ENCODE peak calls at places on chromosome 1, in five cellular contexts. D is AG09309, U is epithelial cell of esophagus, F is uterus, E is D721Med. X is an unnamed sample.

GRCh38 chr1:97364086-97364485 is 556.7 kb downstream of the DPYD start:
- DNase-seq in D (peak), F (no peak), E (no peak), U (peak), X (no peak)

GRCh38 chr1:9767964-9768668 is 55.6 kb downstream of the CLSTN1 start:
- DNase-seq in E (no peak), U (no peak), D (no peak), F (no peak), X (no peak)

GRCh38 chr1:98749152-98749756 is 87.7 kb downstream of the SNX7 start:
- DNase-seq in E (no peak), U (peak), D (no peak), F (no peak), X (no peak)

GRCh38 chr1:37727186-37727585 is 34.9 kb downstream of the CDCA8 start:
- DNase-seq in U (no peak), E (no peak), F (no peak), D (no peak), X (no peak)

GRCh38 chr1:54335396-54336056 is 70.7 kb downstream of the SSBP3 start:
- DNase-seq in U (peak), D (peak), E (no peak), F (peak), X (peak)

GRCh38 chr1:198529414-198529813 is 11.1 kb downstream of the ATP6V1G3 start:
- DNase-seq in D (peak), E (no peak), F (no peak), U (no peak), X (no peak)

GRCh38 chr1:173445164-173445563 is 32.0 kb upstream of the PRDX6 start:
- DNase-seq in U (no peak), D (no peak), E (no peak), F (no peak), X (no peak)

GRCh38 chr1:918843-919242 is 4.9 kb upstream of the SAMD11 start:
- DNase-seq in U (no peak), D (no peak), E (no peak), F (no peak), X (no peak)

GRCh38 chr1:146007048-146007784 is 10.8 kb upstream of the TXNIP start:
- DNase-seq in D (peak), U (peak), E (peak), F (peak), X (no peak)

GRCh38 chr1:156128749-156129682 is 14.5 kb downstream of the LMNA start:
- DNase-seq in E (no peak), F (peak), U (no peak), D (peak), X (peak)

GRCh38 chr1:53078333-53079101 is 16.5 kb downstream of the PODN start:
- DNase-seq in U (no peak), F (no peak), E (no peak), D (no peak), X (peak)
- TF ChIP-seq CTCF in U (no peak), F (no peak), E (no peak), D (no peak), X (no peak)

DNA sequence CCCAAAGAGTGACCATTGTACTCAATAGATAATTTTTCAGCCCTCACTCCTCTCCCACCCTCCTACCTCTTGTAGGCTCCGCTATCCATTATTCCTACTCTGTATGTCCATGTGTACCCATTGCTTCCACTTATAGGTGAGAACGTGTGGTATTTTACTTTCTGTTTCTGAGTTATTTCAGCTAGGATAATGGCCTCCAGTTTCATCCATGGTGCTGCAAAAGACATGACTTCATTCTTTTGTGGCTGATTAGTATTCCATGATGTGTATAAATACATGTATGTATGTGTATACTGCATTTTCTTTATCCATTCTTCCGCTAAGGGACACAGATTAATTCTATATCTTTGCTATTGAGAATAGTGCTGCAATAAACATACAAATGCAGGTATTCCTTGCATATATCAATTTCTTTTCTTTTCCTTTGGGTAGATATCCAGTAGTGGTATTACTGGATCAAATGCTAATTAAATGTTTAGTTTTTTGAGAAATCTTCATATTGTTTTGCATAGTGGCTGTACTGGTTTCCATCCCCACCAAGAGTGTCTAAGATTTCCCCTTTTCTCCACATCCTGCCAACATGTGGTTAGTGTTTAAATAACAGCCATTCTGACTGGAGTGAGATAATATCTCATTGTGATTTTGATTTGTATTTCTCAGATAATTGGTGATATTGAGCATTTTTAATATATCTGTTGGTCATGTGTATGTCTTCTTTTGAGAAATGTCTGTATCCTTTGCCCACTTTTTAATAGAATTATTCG is 4.9 kb downstream of the LY9 start:
- DNase-seq in F (no peak), E (no peak), U (no peak), D (no peak), X (no peak)
- TF ChIP-seq CTCF in F (no peak), E (no peak), U (no peak), D (no peak), X (no peak)

GRCh38 chr1:245893025-245893424 is 614.1 kb downstream of the SMYD3 start:
- DNase-seq in F (no peak), E (no peak), D (no peak), U (no peak), X (no peak)

DNA sequence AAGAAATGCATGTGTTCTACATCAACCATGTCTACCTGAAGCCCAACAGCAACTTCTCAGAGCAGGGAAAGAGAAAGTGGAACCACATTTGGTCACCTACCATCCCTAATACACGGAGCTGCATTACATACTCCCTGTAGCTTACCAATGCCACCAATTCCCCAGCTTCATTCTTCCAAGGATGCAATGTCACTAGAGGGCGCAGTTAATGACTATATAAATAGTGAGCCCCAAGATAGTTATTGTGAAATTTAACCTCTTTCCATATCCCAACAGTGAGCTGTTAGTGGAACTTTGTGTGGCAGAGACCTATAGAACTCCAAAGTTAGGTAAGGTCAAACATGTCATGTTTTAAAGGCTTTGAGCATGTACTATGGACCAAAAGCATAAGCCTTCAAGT is 618.3 kb downstream of the SMYD3 start:
- DNase-seq in E (no peak), U (peak), F (no peak), D (no peak), X (no peak)
- TF ChIP-seq CTCF in E (peak), U (peak), F (no peak), D (peak), X (no peak)

DNA sequence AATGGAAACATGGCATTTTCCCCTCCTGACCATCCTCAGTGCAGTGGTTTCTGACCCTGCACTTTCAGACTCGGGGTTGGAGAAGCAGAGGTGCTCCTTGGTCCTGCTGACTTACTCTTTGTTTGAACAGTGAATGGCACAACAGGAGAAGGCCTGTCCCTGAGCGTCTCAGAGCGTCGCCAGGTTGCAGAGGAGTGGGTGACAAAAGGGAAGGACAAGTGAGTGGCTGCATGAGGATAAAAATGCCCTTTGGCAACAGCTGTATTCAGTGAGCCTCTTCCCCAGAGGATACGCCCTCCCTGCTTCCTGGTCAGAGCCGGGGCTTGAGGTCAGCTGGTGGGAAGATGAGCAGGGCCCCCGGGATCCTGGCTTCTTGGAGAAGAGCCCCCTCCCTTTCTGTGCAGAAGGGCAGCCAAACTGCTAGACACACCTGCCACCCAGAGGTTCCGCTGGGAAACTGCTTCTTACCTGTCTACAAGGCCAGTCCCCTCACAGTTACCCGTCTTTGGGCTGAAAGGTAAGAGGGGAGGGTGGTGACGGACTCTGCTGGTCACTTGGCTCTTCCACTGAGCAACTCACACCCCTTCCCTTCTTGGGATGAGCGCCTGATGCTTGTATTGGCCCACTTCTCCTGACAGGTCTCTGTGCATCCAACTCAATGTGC is 16.6 kb downstream of the NPL start:
- DNase-seq in F (no peak), D (no peak), U (peak), E (no peak), X (no peak)
- TF ChIP-seq CTCF in F (no peak), D (no peak), U (peak), E (peak), X (no peak)

GRCh38 chr1:94398356-94398755 is 19.8 kb upstream of the ABCD3 start:
- DNase-seq in E (no peak), F (no peak), D (no peak), U (no peak), X (no peak)

GRCh38 chr1:94395231-94395630 is 23.0 kb upstream of the ABCD3 start:
- DNase-seq in D (no peak), E (no peak), U (no peak), F (no peak), X (no peak)

GRCh38 chr1:94395748-94396309 is 22.4 kb upstream of the ABCD3 start:
- DNase-seq in U (no peak), D (no peak), E (no peak), F (no peak), X (no peak)

GRCh38 chr1:94394247-94394646 is 23.9 kb upstream of the ABCD3 start:
- DNase-seq in D (no peak), F (no peak), U (no peak), E (no peak), X (no peak)

GRCh38 chr1:94396356-94396755 is 21.8 kb upstream of the ABCD3 start:
- DNase-seq in F (no peak), U (no peak), E (no peak), D (no peak), X (no peak)
- TF ChIP-seq CTCF in F (no peak), U (no peak), E (peak), D (no peak), X (no peak)

GRCh38 chr1:20978413-20978812 is 191.3 kb upstream of the HP1BP3 start:
- DNase-seq in E (no peak), U (no peak), F (no peak), D (no peak), X (no peak)

GRCh38 chr1:20981903-20982695 is 194.6 kb downstream of the EIF4G3 start:
- DNase-seq in F (no peak), E (no peak), D (no peak), U (peak), X (no peak)

GRCh38 chr1:20980051-20980450 is 192.9 kb upstream of the HP1BP3 start:
- DNase-seq in U (no peak), F (no peak), E (no peak), D (no peak), X (no peak)

GRCh38 chr1:20988030-20988825 is 188.5 kb downstream of the EIF4G3 start:
- DNase-seq in U (no peak), E (no peak), F (no peak), D (no peak), X (no peak)

GRCh38 chr1:20983297-20983889 is 193.3 kb downstream of the EIF4G3 start:
- DNase-seq in F (no peak), D (no peak), E (no peak), U (no peak), X (no peak)
- TF ChIP-seq CTCF in F (no peak), D (no peak), E (peak), U (no peak), X (no peak)

GRCh38 chr1:203628185-203628996 is 1.8 kb downstream of the ATP2B4 start:
- DNase-seq in D (no peak), F (peak), U (peak), E (no peak), X (peak)

GRCh38 chr1:203627819-203628184 is 1.2 kb downstream of the ATP2B4 start:
- DNase-seq in E (no peak), F (no peak), D (no peak), U (peak), X (no peak)

GRCh38 chr1:203624341-203624712 is 2.3 kb upstream of the ATP2B4 start:
- DNase-seq in F (no peak), E (no peak), U (no peak), D (no peak), X (no peak)

GRCh38 chr1:203626910-203627246 is 246 bp downstream of the ATP2B4 start:
- DNase-seq in U (no peak), F (no peak), D (no peak), E (no peak), X (peak)

DNA sequence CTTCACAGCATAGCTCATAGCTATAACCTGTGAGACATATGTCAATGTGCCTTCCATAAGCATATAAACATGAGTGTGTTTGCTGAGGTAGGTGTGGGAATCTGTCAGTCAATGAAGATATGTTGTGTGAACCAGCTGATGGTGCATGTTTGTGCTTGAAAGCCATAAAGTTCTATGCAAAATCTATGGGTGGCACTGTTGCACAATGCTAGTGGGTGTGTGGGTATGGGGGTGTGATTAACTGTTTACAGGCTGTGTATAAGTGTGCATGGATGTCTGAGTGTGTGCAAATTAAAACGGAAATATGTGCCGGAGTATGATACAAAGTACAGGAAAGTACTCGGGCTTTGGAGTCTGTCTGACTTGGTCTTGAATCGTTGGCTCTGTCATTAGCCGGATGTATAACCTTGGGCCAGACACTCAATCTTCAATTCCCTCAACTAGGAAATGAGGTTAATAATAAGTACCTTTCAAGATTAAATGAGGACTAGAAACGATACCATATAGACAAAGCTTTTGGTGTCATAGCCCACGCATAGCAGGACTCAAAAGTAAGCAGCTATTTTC is 926 bp upstream of the ATP2B4 start:
- DNase-seq in E (no peak), F (no peak), D (no peak), U (peak), X (no peak)
- TF ChIP-seq CTCF in E (peak), F (peak), D (peak), U (no peak), X (peak)